ENCODE peak calls at places on chromosomes 7 and 10, in nine cellular contexts. One of them, this sample, is unnamed.

GRCh38 chr7:121038717-121039509 is 50.4 kb downstream of the CPED1 start:
- DNase-seq in lower lobe of right lung: no peak
- DNase-seq in tibial artery: no peak
- DNase-seq in A549: no peak
- DNase-seq in epithelial cell of esophagus: no peak
- DNase-seq in brain microvascular endothelial cell: no peak
- DNase-seq in GM06990: no peak
- DNase-seq in fibroblast of the aortic adventitia: no peak
- DNase-seq in fibroblast of mammary gland: no peak
- DNase-seq in this sample: no peak

GRCh38 chr7:143300959-143301617 is 12.9 kb downstream of the CASP2 start:
- DNase-seq in epithelial cell of esophagus: peak; percentile 53
- DNase-seq in fibroblast of the aortic adventitia: no peak
- DNase-seq in GM06990: no peak
- DNase-seq in fibroblast of mammary gland: no peak
- DNase-seq in brain microvascular endothelial cell: peak; percentile 68
- DNase-seq in lower lobe of right lung: no peak
- DNase-seq in tibial artery: no peak
- DNase-seq in A549: no peak
- DNase-seq in this sample: peak; percentile 66

GRCh38 chr10:45373783-45374450 is at the start of gene ALOX5:
- DNase-seq in fibroblast of mammary gland: no peak
- DNase-seq in fibroblast of the aortic adventitia: no peak
- DNase-seq in lower lobe of right lung: peak; percentile 91
- DNase-seq in epithelial cell of esophagus: no peak
- DNase-seq in tibial artery: peak; percentile 77
- DNase-seq in brain microvascular endothelial cell: no peak
- DNase-seq in GM06990: peak; percentile 85
- DNase-seq in A549: peak; percentile 13
- DNase-seq in this sample: no peak

GRCh38 chr10:70575874-70576802 is 26.4 kb downstream of the PRF1 start:
- DNase-seq in tibial artery: peak; percentile 67
- DNase-seq in lower lobe of right lung: peak; percentile 77
- DNase-seq in epithelial cell of esophagus: no peak
- DNase-seq in fibroblast of mammary gland: peak; percentile 33
- DNase-seq in GM06990: peak; percentile 74
- DNase-seq in fibroblast of the aortic adventitia: peak; percentile 77
- DNase-seq in brain microvascular endothelial cell: peak; percentile 56
- DNase-seq in A549: no peak
- DNase-seq in this sample: peak; percentile 65

GRCh38 chr10:116207180-116207579 is 65.8 kb downstream of the GFRA1 start:
- DNase-seq in tibial artery: no peak
- DNase-seq in lower lobe of right lung: no peak
- DNase-seq in epithelial cell of esophagus: no peak
- DNase-seq in fibroblast of the aortic adventitia: no peak
- DNase-seq in fibroblast of mammary gland: no peak
- DNase-seq in A549: no peak
- DNase-seq in GM06990: no peak
- DNase-seq in brain microvascular endothelial cell: no peak
- DNase-seq in this sample: no peak

GRCh38 chr10:115593060-115593459 is 499.9 kb downstream of the ATRNL1 start:
- DNase-seq in tibial artery: no peak
- DNase-seq in fibroblast of the aortic adventitia: no peak
- DNase-seq in lower lobe of right lung: no peak
- DNase-seq in fibroblast of mammary gland: no peak
- DNase-seq in A549: no peak
- DNase-seq in GM06990: no peak
- DNase-seq in brain microvascular endothelial cell: no peak
- DNase-seq in epithelial cell of esophagus: no peak
- DNase-seq in this sample: no peak

GRCh38 chr7:36438211-36438610 is 48.5 kb downstream of the ANLN start:
- DNase-seq in brain microvascular endothelial cell: no peak
- DNase-seq in epithelial cell of esophagus: no peak
- DNase-seq in lower lobe of right lung: no peak
- DNase-seq in A549: no peak
- DNase-seq in tibial artery: no peak
- DNase-seq in GM06990: no peak
- DNase-seq in fibroblast of mammary gland: no peak
- DNase-seq in fibroblast of the aortic adventitia: no peak
- DNase-seq in this sample: no peak

GRCh38 chr7:82528577-82529305 is 85.2 kb upstream of the CACNA2D1 start:
- DNase-seq in fibroblast of mammary gland: no peak
- DNase-seq in A549: no peak
- DNase-seq in tibial artery: no peak
- DNase-seq in epithelial cell of esophagus: no peak
- DNase-seq in brain microvascular endothelial cell: peak; percentile 75
- DNase-seq in lower lobe of right lung: no peak
- DNase-seq in GM06990: no peak
- DNase-seq in fibroblast of the aortic adventitia: peak; percentile 78
- DNase-seq in this sample: no peak

GRCh38 chr10:107206856-107207255 is 42.4 kb upstream of the SORCS1 start:
- DNase-seq in lower lobe of right lung: no peak
- DNase-seq in fibroblast of mammary gland: no peak
- DNase-seq in GM06990: no peak
- DNase-seq in brain microvascular endothelial cell: no peak
- DNase-seq in fibroblast of the aortic adventitia: no peak
- DNase-seq in tibial artery: no peak
- DNase-seq in A549: no peak
- DNase-seq in epithelial cell of esophagus: no peak
- DNase-seq in this sample: no peak

GRCh38 chr10:97500297-97500575 is 1.5 kb downstream of the UBTD1 start:
- DNase-seq in fibroblast of mammary gland: no peak
- DNase-seq in brain microvascular endothelial cell: no peak
- DNase-seq in tibial artery: no peak
- DNase-seq in A549: no peak
- DNase-seq in lower lobe of right lung: no peak
- DNase-seq in fibroblast of the aortic adventitia: no peak
- DNase-seq in GM06990: no peak
- DNase-seq in epithelial cell of esophagus: no peak
- DNase-seq in this sample: no peak

GRCh38 chr10:11776080-11776479 is 33.9 kb downstream of the ECHDC3 start:
- DNase-seq in A549: no peak
- DNase-seq in brain microvascular endothelial cell: no peak
- DNase-seq in fibroblast of the aortic adventitia: no peak
- DNase-seq in tibial artery: no peak
- DNase-seq in GM06990: no peak
- DNase-seq in epithelial cell of esophagus: peak; percentile 90
- DNase-seq in fibroblast of mammary gland: no peak
- DNase-seq in lower lobe of right lung: no peak
- DNase-seq in this sample: peak; percentile 91

GRCh38 chr10:30583778-30584415 is 45.7 kb downstream of the LYZL2 start:
- DNase-seq in fibroblast of mammary gland: peak; percentile 70
- DNase-seq in tibial artery: peak; percentile 74
- DNase-seq in GM06990: peak; percentile 23
- DNase-seq in fibroblast of the aortic adventitia: peak; percentile 88
- DNase-seq in brain microvascular endothelial cell: peak; percentile 77
- DNase-seq in epithelial cell of esophagus: peak; percentile 69
- DNase-seq in lower lobe of right lung: peak; percentile 68
- DNase-seq in A549: peak; percentile 74
- DNase-seq in this sample: peak; percentile 69
- H3K4me3 ChIP-seq in fibroblast of mammary gland: peak overlapping the region; percentile 46
- H3K4me3 ChIP-seq in tibial artery: peak overlapping the region; percentile 40
- H3K4me3 ChIP-seq in GM06990: peak overlapping the region; percentile 52
- H3K4me3 ChIP-seq in fibroblast of the aortic adventitia: peak overlapping the region; percentile 53
- H3K4me3 ChIP-seq in brain microvascular endothelial cell: peak overlapping the region; percentile 47
- H3K4me3 ChIP-seq in epithelial cell of esophagus: peak overlapping the region; percentile 42
- H3K4me3 ChIP-seq in lower lobe of right lung: peak overlapping the region; percentile 46
- H3K4me3 ChIP-seq in A549: peak overlapping the region; percentile 29
- H3K4me3 ChIP-seq in this sample: peak overlapping the region; percentile 8

DNA sequence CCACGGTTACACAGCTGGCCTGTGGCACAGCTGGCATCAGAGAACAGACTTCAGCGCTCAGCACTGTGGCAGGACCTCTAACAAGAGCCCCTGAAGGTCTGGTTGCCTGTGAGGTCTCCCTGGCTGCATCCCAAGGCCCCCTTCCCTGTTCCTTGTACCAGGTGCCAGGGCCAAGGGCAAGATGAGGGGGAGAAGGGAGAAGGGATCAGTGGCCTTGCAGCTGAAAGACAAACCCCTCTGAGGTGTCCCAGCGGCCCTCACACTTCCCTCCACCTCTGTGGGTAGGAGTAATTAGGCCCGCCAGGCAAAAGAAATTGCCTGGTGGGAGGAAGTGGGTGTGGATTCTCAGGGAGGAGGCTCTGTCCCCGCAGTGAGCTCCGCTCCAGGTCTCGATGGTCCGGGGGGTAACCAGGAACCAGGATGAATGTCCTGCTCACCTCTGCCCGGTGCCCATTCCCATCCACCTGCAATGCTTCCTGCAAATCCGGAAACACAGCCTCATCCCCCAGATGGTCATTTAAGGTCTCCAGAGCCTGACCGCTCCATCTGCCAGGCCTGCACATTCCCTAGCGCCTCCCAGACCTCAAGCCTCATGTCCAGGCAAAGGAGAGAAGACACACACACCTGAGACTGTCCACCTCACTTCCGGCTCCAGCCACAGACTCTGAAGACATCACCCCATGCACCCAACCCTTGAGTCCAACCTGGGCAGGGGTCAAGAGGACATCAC is 22.7 kb downstream of the GRID2IP start:
- DNase-seq in tibial artery: no peak
- DNase-seq in A549: no peak
- DNase-seq in fibroblast of mammary gland: no peak
- DNase-seq in lower lobe of right lung: no peak
- DNase-seq in GM06990: no peak
- DNase-seq in brain microvascular endothelial cell: no peak
- DNase-seq in fibroblast of the aortic adventitia: no peak
- DNase-seq in epithelial cell of esophagus: no peak
- DNase-seq in this sample: no peak
- TF ChIP-seq CTCF in tibial artery: no peak
- TF ChIP-seq CTCF in A549: no peak
- TF ChIP-seq CTCF in fibroblast of mammary gland: no peak
- TF ChIP-seq CTCF in lower lobe of right lung: no peak
- TF ChIP-seq CTCF in GM06990: no peak
- TF ChIP-seq CTCF in brain microvascular endothelial cell: no peak
- TF ChIP-seq CTCF in fibroblast of the aortic adventitia: no peak
- TF ChIP-seq CTCF in epithelial cell of esophagus: no peak
- TF ChIP-seq CTCF in this sample: no peak

GRCh38 chr10:5040781-5041470 is 37.3 kb upstream of the AKR1C2 start:
- DNase-seq in tibial artery: no peak
- DNase-seq in brain microvascular endothelial cell: peak; percentile 51
- DNase-seq in epithelial cell of esophagus: peak; percentile 25
- DNase-seq in fibroblast of the aortic adventitia: no peak
- DNase-seq in GM06990: no peak
- DNase-seq in lower lobe of right lung: no peak
- DNase-seq in fibroblast of mammary gland: peak; percentile 21
- DNase-seq in A549: no peak
- DNase-seq in this sample: peak; percentile 59

GRCh38 chr10:5040010-5040635 is 36.5 kb upstream of the AKR1C2 start:
- DNase-seq in fibroblast of the aortic adventitia: no peak
- DNase-seq in fibroblast of mammary gland: no peak
- DNase-seq in tibial artery: no peak
- DNase-seq in brain microvascular endothelial cell: no peak
- DNase-seq in A549: no peak
- DNase-seq in epithelial cell of esophagus: no peak
- DNase-seq in GM06990: no peak
- DNase-seq in lower lobe of right lung: no peak
- DNase-seq in this sample: no peak

GRCh38 chr10:5043716-5044115 is 40.1 kb upstream of the AKR1C2 start:
- DNase-seq in lower lobe of right lung: peak; percentile 88
- DNase-seq in epithelial cell of esophagus: peak; percentile 22
- DNase-seq in A549: no peak
- DNase-seq in fibroblast of the aortic adventitia: peak; percentile 41
- DNase-seq in tibial artery: no peak
- DNase-seq in GM06990: no peak
- DNase-seq in brain microvascular endothelial cell: no peak
- DNase-seq in fibroblast of mammary gland: peak; percentile 41
- DNase-seq in this sample: no peak

GRCh38 chr10:5042922-5043321 is 39.3 kb upstream of the AKR1C2 start:
- DNase-seq in fibroblast of the aortic adventitia: no peak
- DNase-seq in A549: no peak
- DNase-seq in GM06990: no peak
- DNase-seq in epithelial cell of esophagus: no peak
- DNase-seq in brain microvascular endothelial cell: no peak
- DNase-seq in fibroblast of mammary gland: no peak
- DNase-seq in tibial artery: no peak
- DNase-seq in lower lobe of right lung: no peak
- DNase-seq in this sample: no peak

DNA sequence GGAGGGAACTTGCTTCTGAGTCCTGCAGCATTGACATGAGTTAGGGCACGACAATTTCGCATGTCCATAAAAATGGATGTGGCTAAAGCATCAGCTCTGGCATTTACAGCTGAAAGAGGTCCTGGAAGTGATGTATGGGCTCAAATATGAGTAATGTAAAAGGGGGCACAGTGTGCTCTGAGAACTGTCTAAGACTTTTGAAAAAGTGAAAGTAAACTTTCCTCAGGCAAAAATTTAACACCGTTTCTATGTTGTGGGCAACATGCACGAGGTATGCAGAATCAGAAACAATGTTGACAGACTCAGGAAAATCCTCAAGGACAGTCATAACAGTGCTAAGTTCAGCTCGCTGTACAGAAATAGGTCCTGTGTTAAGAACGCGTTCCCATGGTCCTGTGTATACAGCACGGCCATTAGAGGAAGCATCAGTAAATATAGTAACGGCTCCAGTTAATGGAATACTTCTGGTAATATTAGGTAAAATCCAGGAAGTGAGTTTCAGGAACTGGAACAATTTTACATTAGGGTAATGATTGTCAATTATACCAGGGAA is 37.9 kb upstream of the AKR1C2 start:
- DNase-seq in fibroblast of mammary gland: no peak
- DNase-seq in A549: no peak
- DNase-seq in brain microvascular endothelial cell: no peak
- DNase-seq in tibial artery: no peak
- DNase-seq in epithelial cell of esophagus: no peak
- DNase-seq in lower lobe of right lung: no peak
- DNase-seq in fibroblast of the aortic adventitia: no peak
- DNase-seq in GM06990: no peak
- DNase-seq in this sample: no peak
- H3K4me3 ChIP-seq in fibroblast of mammary gland: no peak overlapping the region
- H3K4me3 ChIP-seq in A549: no peak overlapping the region
- H3K4me3 ChIP-seq in brain microvascular endothelial cell: no peak overlapping the region
- H3K4me3 ChIP-seq in tibial artery: peak overlapping the region; percentile 20
- H3K4me3 ChIP-seq in epithelial cell of esophagus: no peak overlapping the region
- H3K4me3 ChIP-seq in lower lobe of right lung: no peak overlapping the region
- H3K4me3 ChIP-seq in fibroblast of the aortic adventitia: no peak overlapping the region
- H3K4me3 ChIP-seq in GM06990: no peak overlapping the region
- H3K4me3 ChIP-seq in this sample: no peak overlapping the region

DNA sequence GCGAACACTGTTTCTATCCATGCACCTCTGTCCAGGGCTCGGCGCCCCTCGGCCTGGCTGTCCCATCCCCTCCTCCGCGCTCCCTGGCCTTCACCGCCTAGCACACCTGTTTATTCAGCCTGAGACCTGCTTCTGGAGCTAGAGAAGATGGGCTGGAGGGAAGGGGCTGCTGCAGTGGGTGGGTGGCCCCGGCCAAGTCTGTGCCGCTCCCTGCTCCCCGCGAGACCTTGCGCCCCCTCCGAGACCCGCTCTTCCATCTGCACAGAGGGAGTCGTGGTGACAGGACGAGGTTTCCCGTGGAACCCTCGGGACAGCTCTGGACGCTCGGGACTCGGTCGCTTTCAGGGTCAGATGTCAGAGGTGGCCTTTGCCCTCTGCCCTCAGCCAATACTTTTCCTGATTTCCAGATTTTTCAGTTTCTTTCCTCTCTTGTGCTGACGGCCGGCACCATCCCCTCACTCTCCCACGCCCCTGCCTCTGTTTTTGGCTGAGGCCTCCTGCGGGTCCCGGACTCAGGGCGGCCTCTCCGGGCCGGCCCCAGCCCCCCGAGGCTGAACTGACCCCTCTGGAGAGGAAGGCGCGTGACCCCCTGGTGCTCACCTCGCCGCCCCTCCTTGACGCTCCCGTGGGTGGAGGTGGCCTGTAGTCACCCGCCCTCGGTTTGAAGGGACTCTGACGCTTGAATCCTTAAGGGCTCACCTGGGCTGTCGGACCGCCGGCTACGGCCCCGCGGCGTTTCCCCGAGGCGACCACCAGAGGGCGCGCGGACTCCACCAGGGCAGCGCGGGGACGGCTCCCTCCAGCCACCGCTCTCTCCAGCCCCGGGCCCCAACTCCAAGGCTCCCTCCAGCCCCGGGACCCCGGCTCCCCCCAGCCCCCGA is 15.6 kb downstream of the SHH start:
- DNase-seq in GM06990: peak; percentile 58
- DNase-seq in epithelial cell of esophagus: peak; percentile 51
- DNase-seq in lower lobe of right lung: peak; percentile 78
- DNase-seq in fibroblast of mammary gland: no peak
- DNase-seq in A549: peak; percentile 86
- DNase-seq in tibial artery: no peak
- DNase-seq in brain microvascular endothelial cell: peak; percentile 18
- DNase-seq in fibroblast of the aortic adventitia: peak; percentile 34
- DNase-seq in this sample: no peak
- TF ChIP-seq CTCF in GM06990: peak; percentile 86
- TF ChIP-seq CTCF in epithelial cell of esophagus: peak; percentile 61
- TF ChIP-seq CTCF in lower lobe of right lung: peak; percentile 90
- TF ChIP-seq CTCF in fibroblast of mammary gland: peak; percentile 51
- TF ChIP-seq CTCF in A549: peak; percentile 82
- TF ChIP-seq CTCF in tibial artery: peak; percentile 61
- TF ChIP-seq CTCF in brain microvascular endothelial cell: peak; percentile 75
- TF ChIP-seq CTCF in fibroblast of the aortic adventitia: peak; percentile 82
- TF ChIP-seq CTCF in this sample: peak; percentile 95